ENCODE peak calls at places on chromosomes 5 and 9, in five cellular contexts. Z, O, E, S and A are unnamed samples.

GRCh38 chr5:40356248-40356647 is 323.5 kb upstream of the PTGER4 start:
- DNase-seq in S (no peak), O (no peak), E (no peak), Z (no peak), A (no peak)

GRCh38 chr5:160922311-160922710 is 70.3 kb upstream of the ATP10B start:
- DNase-seq in S (no peak), O (no peak), Z (no peak), E (no peak), A (no peak)

GRCh38 chr5:106314221-106314824 is 1356.4 kb downstream of the EFNA5 start:
- DNase-seq in Z (no peak), O (no peak), S (no peak), E (peak; percentile 31), A (no peak)

GRCh38 chr5:173094012-173094661 is 38.0 kb downstream of the CREBRF start:
- DNase-seq in O (no peak), E (peak; percentile 90), S (peak; percentile 42), Z (no peak), A (peak; percentile 66)

GRCh38 chr9:127279717-127280285 is 15.2 kb downstream of the GARNL3 start:
- DNase-seq in Z (no peak), E (no peak), O (no peak), S (no peak), A (no peak)

GRCh38 chr9:99012957-99013512 is 69.3 kb downstream of the COL15A1 start:
- DNase-seq in E (no peak), S (no peak), Z (peak; percentile 30), O (no peak), A (no peak)

GRCh38 chr5:115432691-115433090 is 111.9 kb downstream of the FEM1C start:
- DNase-seq in O (no peak), S (no peak), Z (no peak), E (no peak), A (no peak)

GRCh38 chr5:54307583-54307982 is 2.8 kb downstream of the ARL15 start:
- DNase-seq in O (no peak), Z (no peak), E (no peak), S (peak; percentile 61), A (no peak)

GRCh38 chr5:168647083-168647482 is 67.9 kb upstream of the PANK3 start:
- DNase-seq in S (peak; percentile 99), Z (no peak), E (no peak), O (no peak), A (no peak)

DNA sequence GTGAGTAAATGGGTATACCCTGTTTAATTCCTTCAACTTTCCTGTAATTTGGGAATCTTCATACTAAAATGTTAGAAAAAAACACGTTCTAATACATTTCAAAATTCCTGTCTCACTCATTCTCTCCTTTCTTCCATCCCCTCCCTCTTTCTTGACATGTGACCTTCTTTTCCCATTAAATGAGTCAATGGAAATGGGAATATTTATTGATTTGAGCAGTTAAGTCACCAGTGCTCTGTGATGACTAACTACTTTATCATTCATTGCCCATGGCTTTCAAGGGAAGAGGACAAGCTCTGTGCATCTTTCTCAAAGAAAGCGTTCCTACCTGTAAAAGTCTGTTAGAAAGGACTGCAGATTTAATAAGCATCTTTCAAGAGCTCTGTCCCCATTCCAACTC is 144.4 kb upstream of the MAP3K1 start:
- DNase-seq in E (no peak), O (no peak), S (no peak), Z (no peak), A (no peak)
- H3K4me3 ChIP-seq in E (no peak overlapping the region), O (no peak overlapping the region), S (no peak overlapping the region), Z (no peak overlapping the region), A (no peak overlapping the region)

GRCh38 chr5:142913728-142914338 is 143.7 kb downstream of the ARHGAP26 start:
- DNase-seq in O (no peak), Z (no peak), E (no peak), S (peak; percentile 75), A (no peak)

GRCh38 chr5:142911775-142912174 is 141.6 kb downstream of the ARHGAP26 start:
- DNase-seq in S (no peak), E (no peak), O (no peak), Z (no peak), A (no peak)

GRCh38 chr5:142915038-142915437 is 144.9 kb downstream of the ARHGAP26 start:
- DNase-seq in S (no peak), E (no peak), O (no peak), Z (no peak), A (no peak)

GRCh38 chr5:142918959-142919635 is 148.9 kb downstream of the ARHGAP26 start:
- DNase-seq in O (no peak), E (no peak), Z (no peak), S (no peak), A (no peak)

DNA sequence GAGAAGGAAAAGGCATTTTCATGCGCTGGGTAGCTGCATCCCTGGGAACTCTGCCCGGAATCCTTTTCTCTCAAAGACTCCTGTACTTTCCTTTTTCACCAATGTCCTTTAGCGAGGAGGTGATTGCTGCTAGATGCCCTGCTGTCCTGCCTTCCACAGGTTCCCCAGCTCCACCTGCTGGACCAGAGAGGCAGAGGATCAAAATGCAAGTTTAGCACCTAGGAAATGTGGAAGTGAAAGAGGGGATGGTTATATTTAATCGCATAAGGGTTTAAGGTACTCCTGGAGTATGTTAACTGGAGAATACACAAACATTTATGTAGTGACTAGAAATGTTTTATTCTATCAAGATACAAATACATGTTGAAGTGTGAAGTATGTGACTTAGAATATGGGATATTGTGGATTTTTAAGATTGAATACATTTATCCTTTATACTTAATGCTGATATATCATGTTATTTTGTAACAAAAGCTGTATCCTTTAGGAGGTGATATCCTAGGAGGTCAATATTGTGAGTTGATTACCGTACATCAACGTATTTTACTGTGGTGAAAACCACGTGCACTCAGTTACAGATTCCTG is 145.8 kb downstream of the ARHGAP26 start:
- DNase-seq in S (peak; percentile 58), E (no peak), Z (no peak), O (no peak), A (no peak)
- TF ChIP-seq CTCF in S (peak; percentile 91), E (peak; percentile 49), Z (peak; percentile 52), O (no peak), A (peak; percentile 87)

DNA sequence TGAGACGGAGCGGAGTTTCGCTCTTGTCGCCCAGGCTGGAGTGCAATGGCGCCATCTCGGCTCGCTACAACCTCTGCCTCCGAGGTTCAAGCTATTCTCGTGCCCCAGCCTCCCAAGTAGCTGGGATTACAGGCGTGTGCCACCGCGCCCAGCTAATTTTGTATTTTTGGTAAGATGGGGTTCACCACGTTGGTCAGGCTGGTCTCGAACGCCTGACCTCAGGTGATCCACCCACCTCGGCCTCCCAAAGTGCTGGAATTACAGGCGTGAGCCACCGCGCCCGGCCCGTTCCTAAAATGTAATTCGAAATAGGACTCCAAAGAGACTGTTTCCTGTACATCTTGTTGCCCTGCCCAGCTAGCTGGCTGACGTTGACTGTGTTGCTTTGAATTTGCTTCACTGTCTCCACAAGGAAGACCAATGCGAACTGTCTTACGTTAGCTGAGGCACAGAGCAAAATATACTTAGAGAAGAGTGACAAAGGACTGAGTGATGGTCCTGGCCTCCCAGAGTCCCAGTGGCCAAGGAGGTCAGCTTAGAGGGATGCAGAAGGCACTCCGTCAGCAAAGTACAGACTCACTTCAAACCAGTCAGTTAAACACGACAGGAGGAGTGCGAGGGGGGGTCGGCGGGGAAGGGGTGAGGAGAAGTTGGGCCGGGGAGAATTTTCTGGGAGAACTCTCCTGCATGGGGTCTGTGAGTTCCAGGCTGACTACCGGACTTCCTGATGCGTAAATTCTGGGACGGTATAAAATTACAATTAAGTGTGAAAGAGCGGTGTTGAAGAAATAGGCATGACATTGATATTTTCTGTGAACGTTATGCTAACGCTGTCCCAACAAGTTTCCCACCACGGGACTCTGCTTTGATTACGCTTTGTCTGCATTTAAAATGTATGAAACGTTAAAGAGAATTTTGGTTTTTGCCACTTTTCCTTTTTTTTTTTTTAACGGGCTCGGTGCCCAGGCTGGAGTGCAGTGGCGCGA is 6.8 kb upstream of the TRIM41 start:
- DNase-seq in O (no peak), E (no peak), Z (no peak), S (peak; percentile 48), A (no peak)
- H3K27ac ChIP-seq in O (peak overlapping the region; percentile 69), E (no peak overlapping the region), Z (peak overlapping the region; percentile 81), S (no peak overlapping the region), A (no peak overlapping the region)

GRCh38 chr5:176798094-176798876 is 12.1 kb upstream of the UNC5A start:
- DNase-seq in E (no peak), O (no peak), Z (no peak), S (no peak), A (no peak)
- H3K4me3 ChIP-seq in E (no peak overlapping the region), O (no peak overlapping the region), Z (no peak overlapping the region), S (no peak overlapping the region), A (no peak overlapping the region)

GRCh38 chr9:112648624-112649023 is 69.3 kb downstream of the INIP start:
- DNase-seq in O (no peak), Z (no peak), S (no peak), E (no peak), A (no peak)
- TF ChIP-seq CTCF in O (no peak), Z (no peak), S (no peak), E (no peak), A (no peak)

GRCh38 chr9:122392714-122393113 is 21.9 kb downstream of the PTGS1 start:
- DNase-seq in Z (no peak), O (no peak), S (no peak), E (peak; percentile 65), A (no peak)

GRCh38 chr9:122392284-122392683 is 21.5 kb downstream of the PTGS1 start:
- DNase-seq in S (no peak), E (no peak), Z (no peak), O (no peak), A (no peak)

GRCh38 chr9:122389195-122389594 is 18.4 kb downstream of the PTGS1 start:
- DNase-seq in Z (no peak), S (no peak), O (no peak), E (no peak), A (no peak)

GRCh38 chr9:122387526-122387925 is 16.7 kb downstream of the PTGS1 start:
- DNase-seq in S (no peak), O (no peak), Z (no peak), E (no peak), A (no peak)

DNA sequence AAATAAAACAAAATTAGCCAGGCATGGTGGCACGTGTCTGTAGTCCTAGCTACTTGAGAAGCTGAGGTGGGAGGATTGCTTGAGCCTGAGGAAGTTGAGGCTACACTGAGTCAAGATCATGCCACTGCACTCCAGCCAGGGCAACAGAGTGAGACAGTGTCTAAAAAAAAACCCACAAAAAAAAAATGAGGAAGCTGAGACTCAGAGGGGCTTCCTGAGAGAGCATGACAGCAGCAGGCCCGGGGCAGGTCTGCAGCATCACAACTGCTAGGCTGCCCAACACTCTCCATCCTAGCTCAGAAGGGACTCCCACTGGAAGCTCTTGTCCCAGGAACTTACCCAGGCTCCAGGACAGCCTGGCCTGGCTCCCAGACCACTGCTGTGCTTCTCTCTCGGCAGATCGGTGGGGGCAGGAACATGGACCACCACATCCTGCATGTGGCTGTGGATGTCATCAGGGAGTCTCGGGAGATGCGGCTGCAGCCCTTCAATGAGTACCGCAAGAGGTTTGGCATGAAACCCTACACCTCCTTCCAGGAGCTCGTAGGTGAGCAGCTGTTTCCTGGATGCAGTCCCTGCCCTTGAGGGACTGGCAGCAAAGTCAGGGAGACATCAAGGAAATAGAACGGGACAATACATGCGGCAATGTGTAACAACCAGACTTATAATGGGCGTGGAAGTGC is 19.1 kb downstream of the PTGS1 start:
- DNase-seq in S (peak; percentile 50), E (no peak), Z (peak; percentile 44), O (no peak), A (no peak)
- H3K27ac ChIP-seq in S (no peak overlapping the region), E (no peak overlapping the region), Z (no peak overlapping the region), O (no peak overlapping the region), A (no peak overlapping the region)